ENCODE peak calls at places on chromosomes 4 and X, in eight cellular contexts. A is NCI-H774, T is dorsolateral prefrontal cortex, D is NCI-H1694 treated with DMSO at 0.1 percent for 48 hours, J is chondrocyte, G is AG04450, B is M059J, X is germinal center. C is an unnamed sample.
A peak's percentile ranks its signal among the peaks of the same experiment; 100 is the strongest.

GRCh38 chrX:314781-315595 is 3.6 kb downstream of the GTPBP6 start:
- DNase-seq in A (no peak), T (no peak), D (no peak), J (peak; percentile 93), G (no peak), B (no peak), X (no peak), C (no peak)

GRCh38 chr4:54400188-54400587 is 171.1 kb downstream of the PDGFRA start:
- DNase-seq in A (no peak), T (no peak), D (no peak), J (no peak), G (no peak), B (no peak), X (no peak), C (no peak)

GRCh38 chrX:39518451-39519212 is 579.1 kb downstream of the BCOR start:
- DNase-seq in A (no peak), T (peak; percentile 38), D (peak; percentile 9), J (no peak), G (no peak), B (peak; percentile 2), X (no peak), C (no peak)

GRCh38 chr4:149910604-149911367 is 95.1 kb upstream of the IQCM start:
- DNase-seq in A (no peak), T (no peak), D (no peak), J (no peak), G (no peak), B (no peak), X (no peak), C (no peak)

GRCh38 chr4:164087733-164088132 is 593.2 kb downstream of the TMA16 start:
- DNase-seq in A (no peak), T (no peak), D (no peak), J (no peak), G (no peak), B (no peak), X (no peak), C (no peak)

GRCh38 chrX:153885208-153885787 is 675 bp downstream of the L1CAM start:
- DNase-seq in A (no peak), T (no peak), D (no peak), J (peak; percentile 73), G (no peak), B (peak; percentile 51), X (no peak), C (no peak)

GRCh38 chr4:37758226-37758625 is 68.3 kb upstream of the PGM2 start:
- DNase-seq in A (no peak), T (no peak), D (no peak), J (no peak), G (no peak), B (peak; percentile 46), X (no peak), C (peak; percentile 20)

GRCh38 chrX:10676239-10676971 is 56.0 kb upstream of the MID1 start:
- DNase-seq in A (no peak), T (no peak), D (no peak), J (no peak), G (no peak), B (no peak), X (no peak), C (no peak)

GRCh38 chr4:132809298-132810032 is 339.6 kb upstream of the PCDH10 start:
- DNase-seq in A (no peak), T (no peak), D (no peak), J (peak; percentile 48), G (no peak), B (no peak), X (no peak), C (no peak)

GRCh38 chr4:138392751-138393308 is 150.7 kb upstream of the SLC7A11 start:
- DNase-seq in A (no peak), T (no peak), D (no peak), J (no peak), G (no peak), B (no peak), X (no peak), C (no peak)

GRCh38 chr4:56657128-56657527 is 24.0 kb downstream of the HOPX start:
- DNase-seq in A (no peak), T (no peak), D (no peak), J (no peak), G (no peak), B (no peak), X (no peak), C (no peak)

GRCh38 chr4:28075557-28075956 is 1214.9 kb downstream of the STIM2 start:
- DNase-seq in A (no peak), T (no peak), D (no peak), J (no peak), G (no peak), B (no peak), X (no peak), C (no peak)

GRCh38 chrX:17374619-17375360 is at the start of gene NHS:
- DNase-seq in A (peak; percentile 46), T (peak; percentile 40), D (no peak), J (no peak), G (peak; percentile 16), B (peak; percentile 81), X (peak; percentile 8), C (peak; percentile 85)